ENCODE peak calls at places on chromosomes 11 and 22, in ten cellular contexts. Y, I, N, Q, A, G, O, E, C and B are unnamed samples. For H3K27me3, the result is how much of the 10 kb centered on the place peaks cover.

GRCh38 chr11:28089378-28089777 is 18.6 kb downstream of the KIF18A start:
- DNase-seq in N (no peak), O (no peak), A (no peak), C (no peak), I (no peak), E (peak), Y (no peak), G (no peak), Q (no peak), B (no peak)

GRCh38 chr11:78416285-78417174 is 1.1 kb downstream of the GAB2 start:
- DNase-seq in C (peak), A (peak), O (peak), G (peak), E (peak), Y (peak), Q (peak), I (peak), N (peak), B (peak)

GRCh38 chr11:97990162-97990920 is 1030.4 kb upstream of the CNTN5 start:
- DNase-seq in G (no peak), I (no peak), Q (no peak), O (no peak), Y (no peak), E (peak), C (no peak), N (no peak), A (no peak), B (no peak)

GRCh38 chr11:77347962-77348361 is 46.5 kb upstream of the GDPD4 start:
- DNase-seq in E (no peak), I (no peak), Q (no peak), A (no peak), N (no peak), G (no peak), O (no peak), Y (no peak), C (no peak), B (no peak)

GRCh38 chr22:24009227-24010017 is 1.7 kb upstream of the CABIN1 start:
- DNase-seq in O (no peak), N (no peak), E (no peak), G (no peak), C (no peak), A (peak), I (no peak), Q (no peak), Y (no peak), B (no peak)

GRCh38 chr22:18909556-18909955 is 3.4 kb downstream of the DGCR6 start:
- DNase-seq in C (no peak), E (no peak), A (no peak), O (no peak), I (no peak), N (no peak), Y (peak), G (peak), Q (no peak), B (no peak)

GRCh38 chr11:72306186-72306585 is 62.2 kb upstream of the PHOX2A start:
- DNase-seq in N (no peak), O (no peak), G (no peak), Q (no peak), E (peak), Y (no peak), C (no peak), A (no peak), I (no peak), B (no peak)

GRCh38 chr11:111006207-111006606 is 239.3 kb upstream of the POU2AF2 start:
- DNase-seq in Q (no peak), A (no peak), E (no peak), I (no peak), C (no peak), Y (no peak), G (no peak), O (no peak), N (no peak), B (no peak)

GRCh38 chr11:30326114-30326783 is 3.3 kb downstream of the ARL14EP start:
- DNase-seq in Q (no peak), I (no peak), N (no peak), G (no peak), A (no peak), Y (no peak), C (no peak), O (no peak), E (peak), B (no peak)

GRCh38 chr11:69148806-69149205 is 6.9 kb upstream of the SMIM38 start:
- DNase-seq in C (no peak), O (no peak), N (no peak), Q (no peak), A (no peak), I (no peak), G (no peak), E (no peak), Y (no peak), B (no peak)

GRCh38 chr22:49543876-49544275 is 283.8 kb downstream of the BRD1 start:
- DNase-seq in Y (peak), Q (no peak), A (no peak), C (no peak), O (peak), G (peak), N (no peak), E (no peak), I (no peak), B (peak)

GRCh38 chr22:47221840-47222615 is 459.6 kb downstream of the TBC1D22A start:
- DNase-seq in C (no peak), Q (no peak), I (no peak), G (peak), E (no peak), N (no peak), O (no peak), A (no peak), Y (no peak), B (no peak)

DNA sequence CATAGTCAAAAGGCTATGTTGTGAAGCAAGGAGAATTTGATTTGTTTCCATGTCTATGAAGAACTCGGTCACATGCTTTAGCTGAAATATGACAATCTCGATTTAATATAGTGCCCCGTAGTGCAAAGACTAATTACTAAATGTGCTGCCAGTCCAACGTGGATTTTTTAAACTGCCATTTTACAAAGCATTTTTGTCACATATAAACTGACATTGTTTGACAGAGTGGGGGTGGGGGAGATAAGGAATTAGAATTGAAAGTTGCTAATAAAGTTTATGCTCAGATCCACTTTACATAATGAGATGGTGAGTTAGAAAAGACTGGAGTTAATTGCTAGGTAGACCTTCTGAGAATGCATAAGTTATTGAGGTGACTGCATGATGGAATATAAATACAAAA is 159.0 kb upstream of the MTNR1B start:
- DNase-seq in N (no peak), C (no peak), Q (no peak), I (no peak), G (no peak), E (no peak), O (no peak), A (no peak), Y (no peak), B (no peak)
- H3K27ac ChIP-seq in N (no peak), C (no peak), Q (no peak), I (no peak), G (no peak), E (no peak), O (no peak), A (no peak), Y (no peak), B (no peak)

GRCh38 chr11:119093951-119094815 is 7.5 kb downstream of the DPAGT1 start:
- DNase-seq in I (peak), G (no peak), O (peak), A (peak), Y (peak), C (peak), E (peak), Q (no peak), N (peak), B (peak)

GRCh38 chr11:119091966-119092879 is 7.5 kb downstream of the HMBS start:
- DNase-seq in N (no peak), A (no peak), O (no peak), C (no peak), E (no peak), Q (no peak), Y (no peak), I (no peak), G (no peak), B (no peak)

GRCh38 chr11:119093666-119093950 is 8.0 kb downstream of the DPAGT1 start:
- DNase-seq in E (no peak), Y (no peak), A (no peak), Q (no peak), G (no peak), C (no peak), O (no peak), I (no peak), N (no peak), B (no peak)

GRCh38 chr11:119094816-119095065 is 6.9 kb downstream of the DPAGT1 start:
- DNase-seq in A (no peak), E (peak), C (no peak), Q (no peak), N (no peak), G (peak), I (peak), O (peak), Y (peak), B (peak)

GRCh38 chr11:119092880-119093665 is 8.4 kb downstream of the HMBS start:
- DNase-seq in I (no peak), Y (no peak), E (peak), N (no peak), O (no peak), A (peak), C (no peak), Q (no peak), G (peak), B (no peak)
- H3K4me3 ChIP-seq in I (no peak), Y (peak), E (peak), N (peak), O (peak), A (peak), C (peak), Q (peak), G (peak), B (no peak)

GRCh38 chr11:44338031-44338430 is 28.1 kb upstream of the ALX4 start:
- DNase-seq in N (no peak), I (no peak), O (no peak), Q (no peak), G (no peak), Y (no peak), C (no peak), A (no peak), E (no peak), B (no peak)
- H3K27me3 ChIP-seq in N (under half), I (under half), O (half or more), Q (under half), G (under half), Y (under half), C (under half), A (under half), E (under half), B (under half)

GRCh38 chr11:128324051-128324481 is 263.3 kb downstream of the ETS1 start:
- DNase-seq in I (no peak), Q (no peak), C (peak), E (no peak), G (no peak), A (no peak), Y (no peak), O (no peak), N (peak), B (no peak)
- H3K27ac ChIP-seq in I (no peak), Q (peak), C (peak), E (no peak), G (no peak), A (no peak), Y (no peak), O (peak), N (peak), B (no peak)

DNA sequence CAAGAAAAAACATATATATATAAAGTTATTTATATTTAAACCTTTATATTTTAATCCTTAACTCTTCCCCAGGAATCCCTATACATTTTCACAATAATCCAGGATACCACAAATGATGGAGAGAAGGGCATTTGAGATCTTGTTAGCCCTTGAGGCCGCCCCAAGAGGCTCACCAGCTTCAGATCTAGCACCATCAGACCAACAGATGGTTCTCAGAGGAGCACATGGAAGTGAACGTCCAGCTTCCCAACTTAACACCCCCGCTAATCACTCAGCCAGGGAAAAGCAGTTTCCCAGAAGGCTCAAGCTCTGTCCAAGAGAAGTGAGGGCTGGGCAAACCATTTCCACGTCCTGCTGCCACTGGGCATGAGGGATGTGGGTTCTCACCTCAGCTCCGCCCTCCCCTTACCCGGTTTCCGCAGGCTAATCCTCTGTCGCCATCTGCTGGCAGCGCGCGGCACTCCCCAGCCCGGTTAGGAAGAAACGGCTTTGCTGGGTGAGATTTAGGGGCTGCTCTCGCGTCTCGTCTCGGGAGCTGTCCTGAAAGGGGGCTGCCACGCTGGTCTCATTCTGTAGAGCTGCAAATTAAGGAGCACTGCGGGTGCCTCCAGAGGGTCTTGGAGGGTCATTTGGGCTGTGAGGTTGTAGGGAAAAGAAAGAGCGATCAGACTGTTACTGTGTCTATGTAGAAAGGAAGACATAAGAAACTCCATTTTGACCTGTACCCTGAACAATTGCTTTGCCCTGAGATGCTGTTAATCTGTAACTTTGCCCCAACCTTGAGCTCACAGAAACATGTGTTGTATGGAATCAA is 6.8 kb upstream of the FAM111A start:
- DNase-seq in N (peak), E (peak), C (peak), Y (peak), A (peak), Q (peak), O (peak), G (peak), I (peak), B (peak)
- H3K4me3 ChIP-seq in N (no peak), E (no peak), C (no peak), Y (no peak), A (peak), Q (no peak), O (no peak), G (peak), I (no peak), B (no peak)

GRCh38 chr22:20517841-20518592 is 10.6 kb downstream of the MED15 start:
- DNase-seq in A (no peak), C (no peak), Q (no peak), I (no peak), G (no peak), E (no peak), Y (no peak), N (no peak), O (peak), B (no peak)
- H3K27me3 ChIP-seq in A (under half), C (under half), Q (under half), I (under half), G (under half), E (under half), Y (under half), N (under half), O (under half), B (under half)